ENCODE peak calls at places on chromosome 6, in five cellular contexts. F, Y, Z, U and O are unnamed samples.

GRCh38 chr6:71388068-71388744 is 99.6 kb downstream of the OGFRL1 start:
- DNase-seq in Y (no peak), U (no peak), F (no peak), Z (no peak), O (no peak)

GRCh38 chr6:10555625-10556309 is 34.6 kb downstream of the GCNT2 start:
- DNase-seq in Z (peak; percentile 38), U (peak; percentile 66), F (peak; percentile 84), Y (peak; percentile 65), O (peak; percentile 64)

GRCh38 chr6:158015545-158015944 is 33.9 kb downstream of the SYNJ2 start:
- DNase-seq in Y (no peak), F (no peak), U (no peak), Z (no peak), O (no peak)

GRCh38 chr6:25112207-25112874 is 166.8 kb upstream of the CARMIL1 start:
- DNase-seq in Y (no peak), F (no peak), U (no peak), Z (no peak), O (no peak)

GRCh38 chr6:41692735-41693134 is 42.7 kb downstream of the TFEB start:
- DNase-seq in Y (no peak), U (no peak), F (no peak), Z (no peak), O (no peak)

GRCh38 chr6:128882560-128882959 is 378 bp upstream of the LAMA2 start:
- DNase-seq in U (no peak), F (peak; percentile 7), Y (no peak), Z (no peak), O (no peak)

GRCh38 chr6:139654888-139655782 is 280.7 kb upstream of the CITED2 start:
- DNase-seq in Z (no peak), F (peak; percentile 23), U (no peak), Y (no peak), O (no peak)

GRCh38 chr6:142207265-142207877 is 60.3 kb downstream of the VTA1 start:
- DNase-seq in U (peak; percentile 52), Z (peak; percentile 22), Y (peak; percentile 16), F (peak; percentile 78), O (no peak)

GRCh38 chr6:3820563-3820962 is 28.6 kb upstream of the FAM50B start:
- DNase-seq in F (peak; percentile 19), Y (no peak), Z (peak; percentile 55), U (peak; percentile 68), O (no peak)
- H3K27ac ChIP-seq in F (no peak overlapping the region), Y (no peak overlapping the region), Z (no peak overlapping the region), U (no peak overlapping the region), O (no peak overlapping the region)

GRCh38 chr6:74091794-74092157 is 395.8 kb downstream of the CD109 start:
- DNase-seq in Z (no peak), Y (no peak), F (no peak), U (no peak), O (no peak)

GRCh38 chr6:74091133-74091793 is 395.3 kb downstream of the CD109 start:
- DNase-seq in Z (no peak), Y (no peak), F (peak; percentile 78), U (no peak), O (no peak)

GRCh38 chr6:74087898-74088297 is 391.9 kb downstream of the CD109 start:
- DNase-seq in Y (no peak), U (no peak), Z (no peak), F (no peak), O (no peak)
- TF ChIP-seq CTCF in Y (peak; percentile 36), U (no peak), Z (no peak), F (peak; percentile 7), O (no peak)

GRCh38 chr6:52511163-52511562 is 65.7 kb downstream of the TRAM2 start:
- DNase-seq in Y (no peak), U (no peak), F (no peak), Z (no peak), O (no peak)
- H3K36me3 ChIP-seq in Y (peaks cover 46% of the 10 kb centered on the region), U (no peaks in the 10 kb centered on the region), F (no peaks in the 10 kb centered on the region), Z (peaks cover 47% of the 10 kb centered on the region), O (peaks cover 59% of the 10 kb centered on the region)

GRCh38 chr6:33317668-33318425 is at the start of gene ZBTB22:
- DNase-seq in U (peak; percentile 99), Y (peak; percentile 99), F (peak; percentile 99), Z (peak; percentile 100), O (peak; percentile 100)

GRCh38 chr6:33321227-33321626 is 3.7 kb upstream of the ZBTB22 start:
- DNase-seq in Y (no peak), U (no peak), Z (no peak), F (no peak), O (no peak)

GRCh38 chr6:33319939-33320314 is 2.4 kb upstream of the ZBTB22 start:
- DNase-seq in Y (no peak), Z (no peak), F (no peak), U (no peak), O (no peak)

GRCh38 chr6:33318426-33319073 is 1.0 kb upstream of the ZBTB22 start:
- DNase-seq in Y (no peak), Z (no peak), U (no peak), F (no peak), O (no peak)

DNA sequence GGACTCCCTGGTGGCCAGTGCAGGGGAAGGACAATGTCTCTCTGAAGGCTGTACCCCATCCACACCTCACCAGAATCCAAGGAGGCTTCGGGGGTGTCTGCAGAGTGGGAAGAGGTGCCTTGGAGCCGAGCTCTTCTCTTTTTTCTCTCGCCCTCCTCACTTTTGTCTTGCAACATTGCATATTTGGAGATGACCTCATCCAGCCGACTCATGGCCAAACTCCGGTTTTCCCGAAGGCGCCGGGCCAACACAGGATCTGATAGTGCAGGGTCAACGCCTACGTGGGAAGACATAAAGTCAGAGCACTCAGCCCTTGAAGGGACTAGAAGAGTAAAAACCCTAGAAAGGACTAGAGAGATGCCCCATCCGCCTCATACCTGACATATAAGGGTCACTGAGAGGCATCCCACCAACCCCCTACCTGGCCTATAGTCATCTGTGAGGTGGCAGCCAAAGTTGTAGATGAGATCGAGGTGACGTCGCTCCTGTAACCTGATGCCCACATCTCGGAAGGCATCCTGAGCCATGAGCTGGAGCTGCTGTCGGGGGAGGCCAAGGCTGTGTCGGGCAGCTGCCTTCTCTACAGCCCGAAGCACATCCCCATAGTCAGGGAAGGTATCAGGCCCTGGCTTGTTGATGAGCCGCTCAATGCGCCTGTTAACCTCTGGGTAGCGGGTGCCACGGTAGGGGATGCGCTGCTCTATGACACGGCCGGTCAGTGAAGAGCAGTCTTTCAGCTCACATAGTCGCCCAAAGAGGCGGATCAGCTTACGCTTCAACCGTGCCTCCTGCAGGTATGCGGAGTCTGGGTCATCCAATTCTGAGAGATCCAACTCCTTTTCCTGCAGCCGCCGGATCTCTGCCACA is 3.0 kb upstream of the ZBTB22 start:
- DNase-seq in F (no peak), Y (peak; percentile 63), U (peak; percentile 81), Z (peak; percentile 80), O (peak; percentile 95)
- H3K27ac ChIP-seq in F (no peak overlapping the region), Y (peak overlapping the region; percentile 48), U (peak overlapping the region; percentile 30), Z (peak overlapping the region; percentile 15), O (peak overlapping the region; percentile 89)